ENCODE peak calls at places on chromosomes 16 and 17, in nine cellular contexts. Q is RCC 7860, L is T follicular helper cell, Z is lung microvascular endothelial cell, U is OCI-M1, F is astrocyte, W is upper lobe of right lung, E is heart left ventricle, Y is RPMI8226. C is an unnamed sample.

GRCh38 chr17:17822189-17822978 is 14.4 kb downstream of the SREBF1 start:
- DNase-seq in Q (no peak), L (no peak), Z (no peak), U (no peak), F (peak), W (no peak), E (no peak), Y (peak), C (peak)

GRCh38 chr16:500699-501098 is 26.8 kb upstream of the CAPN15 start:
- DNase-seq in Q (no peak), L (no peak), Z (no peak), U (no peak), F (no peak), W (no peak), E (no peak), Y (no peak), C (no peak)

GRCh38 chr17:38564869-38565268 is 40.9 kb downstream of the SRCIN1 start:
- DNase-seq in Q (no peak), L (no peak), Z (no peak), U (peak), F (no peak), W (no peak), E (no peak), Y (no peak), C (no peak)

GRCh38 chr16:23836404-23837291 is 865 bp downstream of the PRKCB start:
- DNase-seq in Q (no peak), L (peak), Z (no peak), U (peak), F (no peak), W (peak), E (no peak), Y (peak), C (no peak)

GRCh38 chr16:57882797-57883196 is 80.5 kb upstream of the KIFC3 start:
- DNase-seq in Q (no peak), L (no peak), Z (no peak), U (no peak), F (peak), W (no peak), E (no peak), Y (no peak), C (no peak)

GRCh38 chr17:49045376-49045775 is 48.2 kb downstream of the IGF2BP1 start:
- DNase-seq in Q (no peak), L (no peak), Z (no peak), U (no peak), F (no peak), W (no peak), E (no peak), Y (no peak), C (no peak)

GRCh38 chr17:73657473-73658116 is 13.3 kb upstream of the SDK2 start:
- DNase-seq in Q (peak), L (no peak), Z (peak), U (peak), F (no peak), W (peak), E (peak), Y (peak), C (peak)

GRCh38 chr16:12780467-12780866 is 23.2 kb downstream of the CPPED1 start:
- DNase-seq in Q (no peak), L (no peak), Z (no peak), U (no peak), F (no peak), W (no peak), E (no peak), Y (no peak), C (no peak)

GRCh38 chr17:82193520-82194236 is 19.0 kb downstream of the CCDC57 start:
- DNase-seq in Q (no peak), L (no peak), Z (no peak), U (no peak), F (no peak), W (no peak), E (no peak), Y (no peak), C (no peak)

GRCh38 chr17:74752415-74752814 is 4.0 kb downstream of the NHERF1 start:
- DNase-seq in Q (no peak), L (no peak), Z (no peak), U (no peak), F (no peak), W (no peak), E (no peak), Y (no peak), C (no peak)

GRCh38 chr17:62637809-62638208 is 10.3 kb downstream of the MRC2 start:
- DNase-seq in Q (no peak), L (no peak), Z (no peak), U (no peak), F (no peak), W (peak), E (no peak), Y (no peak), C (no peak)

GRCh38 chr17:82449136-82449882 is 1.2 kb downstream of the CYBC1 start:
- DNase-seq in Q (no peak), L (peak), Z (no peak), U (peak), F (no peak), W (peak), E (peak), Y (peak), C (no peak)

GRCh38 chr17:28675485-28675884 is 13.5 kb downstream of the SUPT6H start:
- DNase-seq in Q (no peak), L (no peak), Z (no peak), U (no peak), F (no peak), W (no peak), E (no peak), Y (no peak), C (no peak)

GRCh38 chr16:73047536-73048291 is at the start of gene ZFHX3:
- DNase-seq in Q (peak), L (no peak), Z (peak), U (no peak), F (no peak), W (peak), E (peak), Y (peak), C (peak)

GRCh38 chr16:29992371-29992967 is 2.9 kb downstream of the HIRIP3 start:
- DNase-seq in Q (no peak), L (no peak), Z (peak), U (peak), F (no peak), W (no peak), E (peak), Y (no peak), C (no peak)

GRCh38 chr17:64503341-64503740 is 2.7 kb downstream of the DDX5 start:
- DNase-seq in Q (no peak), L (no peak), Z (no peak), U (no peak), F (no peak), W (no peak), E (no peak), Y (no peak), C (no peak)

GRCh38 chr16:82460761-82461160 is 166.0 kb upstream of the CDH13 start:
- DNase-seq in Q (no peak), L (no peak), Z (no peak), U (no peak), F (no peak), W (no peak), E (no peak), Y (no peak), C (no peak)

GRCh38 chr17:46812624-46813318 is 5.7 kb downstream of the WNT3 start:
- DNase-seq in Q (no peak), L (no peak), Z (no peak), U (no peak), F (no peak), W (no peak), E (no peak), Y (no peak), C (no peak)

GRCh38 chr17:8799851-8800212 is 667 bp upstream of the MFSD6L start:
- DNase-seq in Q (no peak), L (no peak), Z (no peak), U (no peak), F (no peak), W (no peak), E (no peak), Y (no peak), C (no peak)

GRCh38 chr17:21164226-21165019 is 37.7 kb downstream of the DHRS7B start:
- DNase-seq in Q (no peak), L (no peak), Z (no peak), U (no peak), F (no peak), W (no peak), E (no peak), Y (no peak), C (no peak)

GRCh38 chr17:59565171-59565958 is at the start of gene DHX40:
- DNase-seq in Q (peak), L (peak), Z (peak), U (peak), F (peak), W (peak), E (peak), Y (peak), C (peak)

GRCh38 chr16:82832861-82833260 is 206.1 kb downstream of the CDH13 start:
- DNase-seq in Q (no peak), L (no peak), Z (no peak), U (no peak), F (peak), W (no peak), E (no peak), Y (no peak), C (peak)

GRCh38 chr17:320139-320538 is 32.5 kb downstream of the RPH3AL start:
- DNase-seq in Q (no peak), L (no peak), Z (no peak), U (no peak), F (no peak), W (peak), E (no peak), Y (no peak), C (no peak)

GRCh38 chr16:58451945-58452401 is 48.0 kb upstream of the NDRG4 start:
- DNase-seq in Q (peak), L (no peak), Z (no peak), U (peak), F (peak), W (no peak), E (no peak), Y (no peak), C (peak)